ENCODE peak calls at places on chromosomes 3 and 15, in eight cellular contexts. E, S, W, K, F, O, Z and G are unnamed samples.

GRCh38 chr3:117553461-117553860 is 843.9 kb downstream of the TUSC7 start:
- DNase-seq in E (peak; percentile 9), S (no peak), W (peak; percentile 27), K (no peak), F (peak; percentile 72), O (peak; percentile 59), Z (no peak), G (peak; percentile 82)

GRCh38 chr3:156321934-156322333 is 201.6 kb downstream of the KCNAB1 start:
- DNase-seq in E (no peak), S (no peak), W (no peak), K (no peak), F (no peak), O (no peak), Z (no peak), G (no peak)

GRCh38 chr3:67640023-67640660 is 14.3 kb downstream of the SUCLG2 start:
- DNase-seq in E (no peak), S (no peak), W (no peak), K (no peak), F (no peak), O (peak; percentile 25), Z (no peak), G (peak; percentile 45)

GRCh38 chr15:60949034-60949977 is 279.8 kb downstream of the RORA start:
- DNase-seq in E (peak; percentile 46), S (no peak), W (no peak), K (no peak), F (no peak), O (peak; percentile 41), Z (no peak), G (peak; percentile 24)

GRCh38 chr3:126373682-126374601 is 16.7 kb upstream of the KLF15 start:
- DNase-seq in E (peak; percentile 83), S (peak; percentile 64), W (peak; percentile 39), K (no peak), F (no peak), O (peak; percentile 57), Z (peak; percentile 76), G (peak; percentile 56)

GRCh38 chr3:67601385-67601784 is 53.0 kb downstream of the SUCLG2 start:
- DNase-seq in E (no peak), S (no peak), W (no peak), K (no peak), F (no peak), O (no peak), Z (no peak), G (no peak)

GRCh38 chr3:153210660-153211059 is 48.6 kb downstream of the RAP2B start:
- DNase-seq in E (peak; percentile 24), S (no peak), W (no peak), K (no peak), F (peak; percentile 80), O (no peak), Z (no peak), G (no peak)

GRCh38 chr3:158522737-158523136 is 48.3 kb upstream of the MLF1 start:
- DNase-seq in E (peak; percentile 56), S (no peak), W (peak; percentile 71), K (no peak), F (peak; percentile 34), O (peak; percentile 82), Z (no peak), G (peak; percentile 36)

GRCh38 chr3:12990306-12990705 is 82.9 kb downstream of the IQSEC1 start:
- DNase-seq in E (no peak), S (no peak), W (no peak), K (no peak), F (no peak), O (no peak), Z (no peak), G (no peak)

GRCh38 chr3:43872301-43872700 is 181.6 kb downstream of the ABHD5 start:
- DNase-seq in E (peak; percentile 71), S (no peak), W (peak; percentile 78), K (no peak), F (peak; percentile 92), O (peak; percentile 81), Z (no peak), G (peak; percentile 83)

GRCh38 chr15:63190993-63191392 is 1.6 kb downstream of the RAB8B start:
- DNase-seq in E (no peak), S (no peak), W (no peak), K (no peak), F (no peak), O (no peak), Z (no peak), G (no peak)
- H3K4me3 ChIP-seq in E (no peak overlapping the region), S (peak overlapping the region; percentile 81), W (peak overlapping the region; percentile 85), K (no peak overlapping the region), F (no peak overlapping the region), O (peak overlapping the region; percentile 72), Z (peak overlapping the region; percentile 74), G (peak overlapping the region; percentile 90)

DNA sequence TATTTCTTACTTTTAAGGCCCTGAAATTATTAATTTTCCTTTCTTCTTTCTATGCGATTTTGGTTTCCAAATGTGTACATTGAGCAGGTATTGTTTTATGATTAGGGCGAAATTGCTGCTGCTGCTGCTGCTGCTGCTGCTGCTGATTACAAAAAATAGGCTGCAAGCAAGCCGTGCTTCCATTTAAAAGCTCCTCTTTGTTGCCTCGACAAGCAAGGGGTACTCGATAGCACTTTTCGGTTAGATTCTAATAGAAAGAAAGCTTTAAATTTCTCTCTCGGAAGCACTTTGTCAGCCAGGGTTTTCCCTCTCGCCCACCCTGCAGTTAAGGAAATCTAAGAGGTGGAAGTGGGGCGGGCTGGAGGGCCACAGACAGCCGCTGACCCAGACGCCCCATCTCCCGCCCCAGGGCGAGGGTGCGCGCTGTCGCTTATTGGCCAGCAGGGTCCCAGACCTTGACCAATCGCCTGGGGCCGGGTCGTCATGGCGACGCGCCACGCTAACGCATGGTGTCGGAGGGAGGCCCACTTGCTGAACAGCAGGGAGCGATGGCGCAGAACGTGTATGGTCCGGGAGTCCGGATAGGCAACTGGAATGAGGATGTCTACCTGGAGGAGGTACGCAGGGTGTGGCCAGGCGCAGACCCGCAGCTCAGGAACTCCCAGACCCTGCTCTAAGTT is at the start of gene CFAP161:
- DNase-seq in E (peak; percentile 86), S (no peak), W (peak; percentile 73), K (no peak), F (peak; percentile 61), O (peak; percentile 50), Z (peak; percentile 82), G (peak; percentile 69)
- TF ChIP-seq CTCF in E (no peak), S (no peak), W (no peak), K (peak; percentile 11), F (peak; percentile 6), O (no peak), Z (no peak), G (no peak)

GRCh38 chr3:50365842-50366220 is 6.5 kb upstream of the TMEM115 start:
- DNase-seq in E (no peak), S (no peak), W (no peak), K (no peak), F (no peak), O (no peak), Z (no peak), G (no peak)
- H3K4me3 ChIP-seq in E (no peak overlapping the region), S (peak overlapping the region; percentile 60), W (no peak overlapping the region), K (peak overlapping the region; percentile 61), F (peak overlapping the region; percentile 69), O (no peak overlapping the region), Z (no peak overlapping the region), G (no peak overlapping the region)

GRCh38 chr15:72998226-72998625 is 54.0 kb upstream of the NEO1 start:
- DNase-seq in E (no peak), S (no peak), W (no peak), K (no peak), F (peak; percentile 81), O (no peak), Z (no peak), G (no peak)

GRCh38 chr15:72991026-72991425 is 61.2 kb upstream of the NEO1 start:
- DNase-seq in E (peak; percentile 40), S (no peak), W (no peak), K (no peak), F (peak; percentile 67), O (peak; percentile 35), Z (no peak), G (peak; percentile 33)

GRCh38 chr15:72994778-72995177 is 57.5 kb upstream of the NEO1 start:
- DNase-seq in E (peak; percentile 43), S (no peak), W (no peak), K (no peak), F (no peak), O (no peak), Z (peak; percentile 50), G (no peak)

DNA sequence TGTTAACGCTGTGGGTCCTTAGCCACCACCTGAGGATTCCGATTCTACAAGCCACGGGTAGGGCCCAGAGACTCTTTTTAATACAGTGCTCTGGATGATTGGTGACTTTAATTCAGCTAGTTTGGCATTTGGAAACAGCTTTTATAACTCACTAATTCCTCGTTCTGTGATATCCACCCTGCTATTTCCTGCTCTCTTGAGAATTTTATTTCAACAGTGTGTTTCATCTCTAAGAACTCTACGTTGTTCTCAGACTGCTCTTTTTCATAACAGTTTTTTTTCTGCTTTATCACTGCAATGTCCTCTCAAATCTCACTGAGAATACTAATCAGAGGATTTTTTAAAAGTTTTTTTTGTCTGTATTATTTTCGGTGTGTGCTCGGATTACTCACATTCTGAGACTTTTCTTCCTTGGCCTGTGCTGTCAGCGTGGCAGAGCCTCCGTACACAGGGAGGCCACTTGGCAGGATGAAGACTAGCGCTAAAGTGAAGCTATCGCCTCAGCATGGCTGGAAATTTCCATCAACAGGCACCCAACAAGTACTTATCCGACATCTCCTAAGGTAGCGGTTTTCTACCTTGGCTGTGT is 59.4 kb upstream of the NEO1 start:
- DNase-seq in E (peak; percentile 67), S (no peak), W (peak; percentile 29), K (no peak), F (no peak), O (peak; percentile 12), Z (no peak), G (peak; percentile 51)
- TF ChIP-seq CTCF in E (no peak), S (no peak), W (no peak), K (no peak), F (no peak), O (no peak), Z (no peak), G (no peak)

DNA sequence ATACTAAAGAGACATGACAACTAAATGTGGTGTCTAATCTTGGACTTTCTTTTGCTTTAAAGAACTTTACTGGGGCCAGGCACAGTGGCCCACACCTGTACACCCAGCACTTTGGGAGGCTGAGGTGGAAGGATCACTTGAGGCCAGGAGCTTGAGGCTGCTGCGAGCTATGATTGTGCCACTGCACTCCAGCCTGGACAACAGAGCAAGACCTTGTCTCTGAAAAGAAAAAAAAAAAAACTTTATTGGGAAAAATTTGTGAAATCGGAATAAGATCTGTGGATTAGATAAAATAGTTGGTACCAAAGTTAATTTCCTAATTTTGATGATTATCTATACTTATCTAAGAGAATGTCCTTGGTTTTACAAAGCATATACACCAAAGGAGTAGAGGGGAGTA is 34.4 kb upstream of the USP3 start:
- DNase-seq in E (no peak), S (no peak), W (no peak), K (no peak), F (no peak), O (no peak), Z (no peak), G (no peak)
- H3K4me3 ChIP-seq in E (no peak overlapping the region), S (no peak overlapping the region), W (no peak overlapping the region), K (no peak overlapping the region), F (no peak overlapping the region), O (no peak overlapping the region), Z (no peak overlapping the region), G (no peak overlapping the region)